ENCODE peak calls at places on chromosomes 13 and 19, in eight cellular contexts. E is brain microvascular endothelial cell, Q is gastrocnemius medialis, D is BJ, N is GM23338, C is fibroblast of the aortic adventitia, S is AG04450, G is mucosa of descending colon. U is an unnamed sample.

GRCh38 chr13:27151798-27152599 is 19.6 kb downstream of the USP12 start:
- DNase-seq in Q (no peak), N (no peak), E (peak; percentile 6), D (no peak), S (no peak), C (no peak), G (peak; percentile 35), U (no peak)

GRCh38 chr13:96020155-96020575 is 33.0 kb downstream of the UGGT2 start:
- DNase-seq in E (peak; percentile 65), S (peak; percentile 27), C (peak; percentile 83), Q (no peak), D (no peak), G (peak; percentile 54), N (peak; percentile 74), U (no peak)

GRCh38 chr19:12945479-12946091 is at the start of gene RAD23A:
- DNase-seq in S (peak; percentile 97), E (peak; percentile 96), D (peak; percentile 80), N (peak; percentile 99), G (peak; percentile 99), Q (peak; percentile 93), C (peak; percentile 98), U (peak; percentile 91)

GRCh38 chr13:76833465-76833864 is 52.7 kb downstream of the KCTD12 start:
- DNase-seq in Q (no peak), D (no peak), S (no peak), C (no peak), E (no peak), N (no peak), G (no peak), U (no peak)

GRCh38 chr13:60162096-60162495 is 1.6 kb downstream of the DIAPH3 start:
- DNase-seq in C (no peak), G (no peak), N (no peak), S (no peak), Q (no peak), E (no peak), D (no peak), U (no peak)

GRCh38 chr19:23527797-23528196 is 132.5 kb upstream of the ZNF91 start:
- DNase-seq in S (no peak), E (no peak), D (no peak), Q (no peak), C (no peak), N (peak; percentile 4), G (no peak), U (no peak)

GRCh38 chr13:87696458-87696857 is 25.3 kb downstream of the SLITRK5 start:
- DNase-seq in Q (no peak), N (no peak), E (no peak), S (no peak), D (no peak), C (no peak), G (no peak), U (no peak)

GRCh38 chr19:42498387-42498786 is 29.9 kb downstream of the CEACAM1 start:
- DNase-seq in N (no peak), E (no peak), G (peak; percentile 24), D (no peak), Q (no peak), S (no peak), C (no peak), U (no peak)

GRCh38 chr19:42601811-42602443 is 7.2 kb upstream of the CEACAM8 start:
- DNase-seq in N (peak; percentile 79), D (no peak), E (peak; percentile 27), G (peak; percentile 67), Q (no peak), C (peak; percentile 33), S (no peak), U (no peak)

GRCh38 chr19:44757057-44757734 is 8.7 kb downstream of the BCL3 start:
- DNase-seq in D (no peak), Q (no peak), N (peak; percentile 49), C (peak; percentile 88), G (no peak), E (no peak), S (no peak), U (peak; percentile 93)

GRCh38 chr19:46513461-46514236 is 18.0 kb upstream of the PNMA8B start:
- DNase-seq in N (peak; percentile 94), Q (peak; percentile 34), S (no peak), C (peak; percentile 90), D (no peak), G (peak; percentile 60), E (peak; percentile 47), U (peak; percentile 83)

GRCh38 chr13:54387607-54388006 is 1359.0 kb downstream of the OLFM4 start:
- DNase-seq in S (no peak), G (no peak), E (no peak), N (peak; percentile 81), C (no peak), Q (no peak), D (no peak), U (no peak)

GRCh38 chr19:18763674-18764590 is 27.2 kb downstream of the COMP start:
- DNase-seq in D (peak; percentile 58), G (no peak), N (no peak), C (peak; percentile 22), S (no peak), Q (peak; percentile 48), E (peak; percentile 25), U (no peak)

GRCh38 chr19:31232220-31232619 is 117.0 kb downstream of the TSHZ3 start:
- DNase-seq in S (peak; percentile 20), N (peak; percentile 48), D (no peak), C (peak; percentile 34), Q (no peak), G (no peak), E (no peak), U (no peak)

GRCh38 chr13:95155504-95155903 is 145.7 kb downstream of the ABCC4 start:
- DNase-seq in G (no peak), S (no peak), E (no peak), C (no peak), Q (no peak), N (no peak), D (no peak), U (no peak)

GRCh38 chr13:43804461-43805070 is 17.8 kb upstream of the ENOX1 start:
- DNase-seq in E (peak; percentile 76), Q (no peak), D (no peak), C (peak; percentile 90), N (peak; percentile 80), G (peak; percentile 74), S (peak; percentile 44), U (peak; percentile 20)

GRCh38 chr19:38990949-38991697 is 15.6 kb upstream of the FBXO17 start:
- DNase-seq in C (peak; percentile 8), N (no peak), D (no peak), G (no peak), Q (no peak), S (no peak), E (no peak), U (no peak)

GRCh38 chr13:80408270-80408669 is 67.3 kb upstream of the SPRY2 start:
- DNase-seq in G (no peak), Q (no peak), E (no peak), D (no peak), N (peak; percentile 35), S (no peak), C (no peak), U (no peak)

GRCh38 chr13:79404985-79405384 is 1.1 kb downstream of the RBM26 start:
- DNase-seq in G (no peak), N (peak; percentile 27), E (no peak), S (no peak), Q (no peak), D (no peak), C (no peak), U (no peak)

GRCh38 chr19:40683437-40683836 is 7.0 kb downstream of the NUMBL start:
- DNase-seq in C (no peak), D (no peak), S (no peak), N (no peak), E (no peak), G (no peak), Q (no peak), U (no peak)

GRCh38 chr13:22793598-22794134 is 387.1 kb upstream of the SGCG start:
- DNase-seq in E (peak; percentile 26), N (peak; percentile 28), Q (no peak), S (no peak), G (peak; percentile 6), C (no peak), D (no peak), U (no peak)

GRCh38 chr13:82800391-82800790 is 1081.9 kb downstream of the SLITRK1 start:
- DNase-seq in S (no peak), E (no peak), G (no peak), C (no peak), Q (no peak), N (no peak), D (peak; percentile 9), U (no peak)

DNA sequence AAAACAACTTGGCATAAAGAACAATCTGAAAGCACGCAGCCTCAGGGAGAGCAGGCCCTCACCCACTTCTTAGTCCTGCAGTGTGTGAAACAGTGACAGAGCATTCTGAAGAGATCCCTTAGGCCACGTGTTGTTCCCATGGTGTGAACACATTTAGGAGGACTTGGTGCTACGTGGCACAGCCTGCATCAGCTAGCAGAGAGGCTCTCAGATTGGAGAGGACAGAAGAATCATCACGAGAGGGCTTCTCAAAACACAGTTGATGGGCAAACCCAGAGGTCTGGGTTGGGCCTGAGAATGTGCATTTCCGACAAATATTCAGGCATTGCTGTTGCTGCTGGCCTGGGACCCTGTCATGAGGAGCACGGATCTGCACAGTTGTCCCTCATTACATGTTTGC is 26.1 kb upstream of the TFDP1 start:
- DNase-seq in C (no peak), G (no peak), D (no peak), E (no peak), S (no peak), Q (no peak), N (no peak), U (no peak)
- TF ChIP-seq CTCF in C (no peak), G (no peak), D (no peak), E (no peak), S (no peak), Q (no peak), N (no peak), U (no peak)

GRCh38 chr19:5826531-5827341 is 12.8 kb downstream of the FUT6 start:
- DNase-seq in C (peak; percentile 17), Q (no peak), G (peak; percentile 85), S (no peak), N (peak; percentile 85), E (no peak), D (no peak), U (no peak)
- TF ChIP-seq CTCF in C (no peak), Q (no peak), G (no peak), S (peak; percentile 26), N (peak; percentile 29), E (no peak), D (peak; percentile 20), U (no peak)

GRCh38 chr19:9836021-9836420 is 903 bp downstream of the PIN1 start:
- DNase-seq in S (no peak), E (peak; percentile 40), D (no peak), Q (no peak), G (no peak), C (peak; percentile 52), N (no peak), U (no peak)
- TF ChIP-seq CTCF in S (peak; percentile 7), E (peak; percentile 12), D (peak; percentile 13), Q (no peak), G (no peak), C (peak; percentile 18), N (no peak), U (no peak)

DNA sequence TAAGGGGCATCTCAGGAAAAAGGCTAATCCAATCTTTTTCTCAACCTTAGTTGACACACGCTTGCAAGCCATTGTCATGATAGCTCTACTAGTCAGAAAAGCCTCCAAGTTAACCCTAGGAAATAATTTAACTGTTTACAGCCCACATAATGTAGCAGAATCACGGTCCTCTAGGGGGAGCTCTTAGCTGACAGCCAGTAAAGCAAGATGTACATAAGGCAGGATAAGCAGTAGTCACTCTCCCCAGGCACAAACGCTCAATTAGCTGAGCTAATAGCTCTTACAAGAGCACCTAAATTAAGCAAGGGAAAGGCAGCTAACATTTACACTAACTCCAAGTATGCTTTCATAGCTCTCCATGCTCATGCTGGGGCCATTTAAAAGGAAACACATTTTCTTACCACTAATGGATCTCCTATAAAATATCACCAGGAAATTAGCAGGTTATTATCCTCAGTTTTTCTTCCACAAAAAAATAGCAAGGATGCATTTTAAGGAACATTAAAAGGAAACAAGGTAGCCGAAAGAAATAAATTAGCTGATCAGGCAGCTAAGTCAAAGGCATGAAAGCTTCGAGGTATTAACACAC is 33.7 kb upstream of the ZSCAN5A start:
- DNase-seq in E (peak; percentile 16), C (no peak), N (peak; percentile 67), S (no peak), G (peak; percentile 32), Q (no peak), D (no peak), U (no peak)
- TF ChIP-seq CTCF in E (peak; percentile 28), C (peak; percentile 23), N (peak; percentile 73), S (peak; percentile 27), G (no peak), Q (no peak), D (peak; percentile 31), U (peak; percentile 30)